ENCODE peak calls at places on chromosomes 13 and 19, in nine cellular contexts. One of them, this sample, is unnamed.

GRCh38 chr13:28413999-28414398 is 80.9 kb downstream of the FLT1 start:
- DNase-seq in CD8-positive, alpha-beta T cell: no peak
- DNase-seq in progenitor cell of endocrine pancreas: no peak
- DNase-seq in mesothelial cell of epicardium: no peak
- DNase-seq in spleen: no peak
- DNase-seq in IMR-90: no peak
- DNase-seq in uterus: no peak
- DNase-seq in BE2C: no peak
- DNase-seq in WTC11: no peak
- DNase-seq in this sample: no peak

GRCh38 chr19:40502647-40503046 is 35.8 kb downstream of the SPTBN4 start:
- DNase-seq in CD8-positive, alpha-beta T cell: no peak
- DNase-seq in progenitor cell of endocrine pancreas: no peak
- DNase-seq in mesothelial cell of epicardium: no peak
- DNase-seq in spleen: no peak
- DNase-seq in IMR-90: no peak
- DNase-seq in uterus: no peak
- DNase-seq in BE2C: no peak
- DNase-seq in WTC11: peak
- DNase-seq in this sample: no peak

GRCh38 chr13:50805805-50806204 is 37.7 kb downstream of the DLEU7 start:
- DNase-seq in CD8-positive, alpha-beta T cell: no peak
- DNase-seq in progenitor cell of endocrine pancreas: no peak
- DNase-seq in mesothelial cell of epicardium: no peak
- DNase-seq in spleen: no peak
- DNase-seq in IMR-90: peak
- DNase-seq in uterus: no peak
- DNase-seq in BE2C: no peak
- DNase-seq in WTC11: no peak
- DNase-seq in this sample: no peak

GRCh38 chr19:20478936-20479335 is 86.6 kb downstream of the ZNF737 start:
- DNase-seq in CD8-positive, alpha-beta T cell: no peak
- DNase-seq in progenitor cell of endocrine pancreas: no peak
- DNase-seq in mesothelial cell of epicardium: no peak
- DNase-seq in spleen: no peak
- DNase-seq in IMR-90: no peak
- DNase-seq in uterus: no peak
- DNase-seq in BE2C: no peak
- DNase-seq in WTC11: peak
- DNase-seq in this sample: no peak

GRCh38 chr19:32017341-32017948 is 328.0 kb upstream of the ZNF507 start:
- DNase-seq in CD8-positive, alpha-beta T cell: no peak
- DNase-seq in progenitor cell of endocrine pancreas: no peak
- DNase-seq in mesothelial cell of epicardium: no peak
- DNase-seq in spleen: no peak
- DNase-seq in IMR-90: no peak
- DNase-seq in uterus: no peak
- DNase-seq in BE2C: no peak
- DNase-seq in WTC11: no peak
- DNase-seq in this sample: no peak

GRCh38 chr13:64538711-64539110 is 2691.4 kb downstream of the PCDH9 start:
- DNase-seq in CD8-positive, alpha-beta T cell: no peak
- DNase-seq in progenitor cell of endocrine pancreas: no peak
- DNase-seq in mesothelial cell of epicardium: no peak
- DNase-seq in spleen: no peak
- DNase-seq in IMR-90: peak
- DNase-seq in uterus: no peak
- DNase-seq in BE2C: no peak
- DNase-seq in WTC11: no peak
- DNase-seq in this sample: no peak

GRCh38 chr19:14561832-14562351 is 10.0 kb downstream of the NDUFB7 start:
- DNase-seq in CD8-positive, alpha-beta T cell: no peak
- DNase-seq in progenitor cell of endocrine pancreas: no peak
- DNase-seq in mesothelial cell of epicardium: no peak
- DNase-seq in spleen: no peak
- DNase-seq in IMR-90: peak
- DNase-seq in uterus: no peak
- DNase-seq in BE2C: no peak
- DNase-seq in WTC11: no peak
- DNase-seq in this sample: no peak

GRCh38 chr19:32061304-32061703 is 284.1 kb upstream of the ZNF507 start:
- DNase-seq in CD8-positive, alpha-beta T cell: no peak
- DNase-seq in progenitor cell of endocrine pancreas: no peak
- DNase-seq in mesothelial cell of epicardium: no peak
- DNase-seq in spleen: no peak
- DNase-seq in IMR-90: no peak
- DNase-seq in uterus: no peak
- DNase-seq in BE2C: no peak
- DNase-seq in WTC11: no peak
- DNase-seq in this sample: no peak

GRCh38 chr19:55146648-55147218 is 2.3 kb downstream of the TNNT1 start:
- DNase-seq in CD8-positive, alpha-beta T cell: no peak
- DNase-seq in progenitor cell of endocrine pancreas: no peak
- DNase-seq in mesothelial cell of epicardium: no peak
- DNase-seq in spleen: no peak
- DNase-seq in IMR-90: no peak
- DNase-seq in uterus: no peak
- DNase-seq in BE2C: no peak
- DNase-seq in WTC11: peak
- DNase-seq in this sample: no peak

GRCh38 chr19:898663-899062 is 5.4 kb downstream of the RNU6-9 start:
- DNase-seq in CD8-positive, alpha-beta T cell: peak
- DNase-seq in progenitor cell of endocrine pancreas: no peak
- DNase-seq in mesothelial cell of epicardium: no peak
- DNase-seq in spleen: peak
- DNase-seq in IMR-90: no peak
- DNase-seq in uterus: no peak
- DNase-seq in BE2C: peak
- DNase-seq in WTC11: peak
- DNase-seq in this sample: no peak

GRCh38 chr13:101447852-101448251 is 4.6 kb upstream of the ITGBL1 start:
- DNase-seq in CD8-positive, alpha-beta T cell: no peak
- DNase-seq in progenitor cell of endocrine pancreas: no peak
- DNase-seq in mesothelial cell of epicardium: no peak
- DNase-seq in spleen: no peak
- DNase-seq in IMR-90: peak
- DNase-seq in uterus: no peak
- DNase-seq in BE2C: no peak
- DNase-seq in WTC11: no peak
- DNase-seq in this sample: no peak

GRCh38 chr13:110702591-110703526 is 3.1 kb downstream of the CARS2 start:
- DNase-seq in CD8-positive, alpha-beta T cell: no peak
- DNase-seq in progenitor cell of endocrine pancreas: no peak
- DNase-seq in mesothelial cell of epicardium: no peak
- DNase-seq in spleen: peak
- DNase-seq in IMR-90: peak
- DNase-seq in uterus: no peak
- DNase-seq in BE2C: no peak
- DNase-seq in WTC11: no peak
- DNase-seq in this sample: no peak

GRCh38 chr19:44515907-44516306 is 13.6 kb downstream of the CEACAM20 start:
- DNase-seq in CD8-positive, alpha-beta T cell: no peak
- DNase-seq in progenitor cell of endocrine pancreas: no peak
- DNase-seq in mesothelial cell of epicardium: no peak
- DNase-seq in spleen: no peak
- DNase-seq in IMR-90: no peak
- DNase-seq in uterus: no peak
- DNase-seq in BE2C: no peak
- DNase-seq in WTC11: no peak
- DNase-seq in this sample: no peak

GRCh38 chr19:44509478-44509877 is 9.2 kb upstream of the ZNF180 start:
- DNase-seq in CD8-positive, alpha-beta T cell: no peak
- DNase-seq in progenitor cell of endocrine pancreas: no peak
- DNase-seq in mesothelial cell of epicardium: no peak
- DNase-seq in spleen: no peak
- DNase-seq in IMR-90: no peak
- DNase-seq in uterus: no peak
- DNase-seq in BE2C: no peak
- DNase-seq in WTC11: no peak
- DNase-seq in this sample: no peak

GRCh38 chr19:44515031-44515430 is 14.4 kb downstream of the CEACAM20 start:
- DNase-seq in CD8-positive, alpha-beta T cell: no peak
- DNase-seq in progenitor cell of endocrine pancreas: no peak
- DNase-seq in mesothelial cell of epicardium: no peak
- DNase-seq in spleen: no peak
- DNase-seq in IMR-90: no peak
- DNase-seq in uterus: no peak
- DNase-seq in BE2C: no peak
- DNase-seq in WTC11: no peak
- DNase-seq in this sample: no peak

GRCh38 chr19:44517146-44517545 is 12.3 kb downstream of the CEACAM20 start:
- DNase-seq in CD8-positive, alpha-beta T cell: no peak
- DNase-seq in progenitor cell of endocrine pancreas: no peak
- DNase-seq in mesothelial cell of epicardium: no peak
- DNase-seq in spleen: no peak
- DNase-seq in IMR-90: peak
- DNase-seq in uterus: no peak
- DNase-seq in BE2C: no peak
- DNase-seq in WTC11: no peak
- DNase-seq in this sample: no peak

DNA sequence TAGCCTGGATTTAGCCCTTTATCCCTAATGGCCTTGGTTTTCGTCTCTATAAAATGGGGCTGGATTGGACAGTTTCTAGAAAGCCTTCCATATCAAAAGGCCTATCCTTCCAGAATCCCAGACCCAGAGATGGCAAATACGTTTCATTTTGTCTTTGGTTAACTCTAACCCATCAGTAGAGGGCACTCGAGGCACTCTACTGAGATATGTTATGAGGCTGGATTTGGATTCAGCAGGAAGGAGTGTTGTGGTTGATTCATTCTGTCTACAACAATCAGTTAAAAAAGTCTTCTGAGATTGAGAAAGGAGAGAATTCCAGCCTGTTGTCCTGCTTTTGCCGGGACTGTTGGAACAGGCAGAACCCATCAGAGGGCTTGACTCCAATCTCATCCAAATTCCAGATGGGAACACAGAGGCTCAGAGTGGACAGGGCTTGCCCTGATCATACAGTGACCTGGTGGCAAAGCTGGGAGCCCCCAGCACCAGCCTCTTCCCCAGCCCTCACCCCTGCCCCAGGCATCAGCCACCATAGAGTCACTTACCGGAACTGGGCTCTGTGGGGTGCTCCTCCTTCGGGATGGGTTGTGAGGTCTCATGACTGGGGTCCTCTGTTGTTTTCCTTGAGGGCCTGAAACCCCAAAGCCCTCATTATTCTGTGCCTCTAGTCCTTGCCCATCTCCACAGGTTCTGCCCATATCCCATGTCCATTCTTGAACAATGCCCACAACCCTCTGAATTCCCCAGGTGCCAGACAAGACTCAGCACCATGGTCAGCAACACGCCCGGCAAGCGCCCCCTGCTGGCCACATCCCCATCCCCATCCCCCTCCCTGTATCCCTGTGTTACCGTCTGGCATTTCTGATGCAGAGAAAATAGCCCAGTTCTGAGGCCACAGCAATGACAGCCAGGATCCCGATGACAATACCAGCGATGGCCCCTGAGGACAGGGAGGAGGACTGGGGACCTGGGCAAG is 12.3 kb upstream of the ZNF180 start:
- DNase-seq in CD8-positive, alpha-beta T cell: no peak
- DNase-seq in progenitor cell of endocrine pancreas: peak
- DNase-seq in mesothelial cell of epicardium: no peak
- DNase-seq in spleen: no peak
- DNase-seq in IMR-90: peak
- DNase-seq in uterus: no peak
- DNase-seq in BE2C: peak
- DNase-seq in WTC11: peak
- DNase-seq in this sample: no peak
- TF ChIP-seq CTCF in CD8-positive, alpha-beta T cell: no peak
- TF ChIP-seq CTCF in progenitor cell of endocrine pancreas: peak
- TF ChIP-seq CTCF in mesothelial cell of epicardium: peak
- TF ChIP-seq CTCF in spleen: no peak
- TF ChIP-seq CTCF in IMR-90: peak
- TF ChIP-seq CTCF in uterus: no peak
- TF ChIP-seq CTCF in BE2C: peak
- TF ChIP-seq CTCF in WTC11: peak
- TF ChIP-seq CTCF in this sample: peak

GRCh38 chr13:63403726-63404125 is 1988.1 kb upstream of the PCDH20 start:
- DNase-seq in CD8-positive, alpha-beta T cell: no peak
- DNase-seq in progenitor cell of endocrine pancreas: no peak
- DNase-seq in mesothelial cell of epicardium: no peak
- DNase-seq in spleen: no peak
- DNase-seq in IMR-90: no peak
- DNase-seq in uterus: no peak
- DNase-seq in BE2C: no peak
- DNase-seq in WTC11: no peak
- DNase-seq in this sample: no peak
- TF ChIP-seq CTCF in CD8-positive, alpha-beta T cell: no peak
- TF ChIP-seq CTCF in progenitor cell of endocrine pancreas: no peak
- TF ChIP-seq CTCF in mesothelial cell of epicardium: no peak
- TF ChIP-seq CTCF in spleen: no peak
- TF ChIP-seq CTCF in IMR-90: no peak
- TF ChIP-seq CTCF in uterus: no peak
- TF ChIP-seq CTCF in BE2C: peak
- TF ChIP-seq CTCF in WTC11: no peak
- TF ChIP-seq CTCF in this sample: no peak

GRCh38 chr19:19115954-19116353 is 22.3 kb downstream of the TMEM161A start:
- DNase-seq in CD8-positive, alpha-beta T cell: peak
- DNase-seq in progenitor cell of endocrine pancreas: no peak
- DNase-seq in mesothelial cell of epicardium: no peak
- DNase-seq in spleen: no peak
- DNase-seq in IMR-90: no peak
- DNase-seq in uterus: no peak
- DNase-seq in BE2C: peak
- DNase-seq in WTC11: peak
- DNase-seq in this sample: no peak
- TF ChIP-seq CTCF in CD8-positive, alpha-beta T cell: peak
- TF ChIP-seq CTCF in progenitor cell of endocrine pancreas: peak
- TF ChIP-seq CTCF in mesothelial cell of epicardium: peak
- TF ChIP-seq CTCF in spleen: no peak
- TF ChIP-seq CTCF in IMR-90: peak
- TF ChIP-seq CTCF in uterus: no peak
- TF ChIP-seq CTCF in BE2C: peak
- TF ChIP-seq CTCF in WTC11: peak
- TF ChIP-seq CTCF in this sample: peak

GRCh38 chr19:12791345-12792047 is at the start of gene JUNB:
- DNase-seq in CD8-positive, alpha-beta T cell: peak
- DNase-seq in progenitor cell of endocrine pancreas: peak
- DNase-seq in mesothelial cell of epicardium: peak
- DNase-seq in spleen: peak
- DNase-seq in IMR-90: peak
- DNase-seq in uterus: peak
- DNase-seq in BE2C: peak
- DNase-seq in WTC11: peak
- DNase-seq in this sample: peak
- TF ChIP-seq CTCF in CD8-positive, alpha-beta T cell: no peak
- TF ChIP-seq CTCF in progenitor cell of endocrine pancreas: no peak
- TF ChIP-seq CTCF in mesothelial cell of epicardium: no peak
- TF ChIP-seq CTCF in spleen: no peak
- TF ChIP-seq CTCF in IMR-90: no peak
- TF ChIP-seq CTCF in uterus: peak
- TF ChIP-seq CTCF in BE2C: no peak
- TF ChIP-seq CTCF in WTC11: no peak
- TF ChIP-seq CTCF in this sample: peak

GRCh38 chr19:33767898-33768413 is 28.7 kb upstream of the KCTD15 start:
- DNase-seq in CD8-positive, alpha-beta T cell: no peak
- DNase-seq in progenitor cell of endocrine pancreas: peak
- DNase-seq in mesothelial cell of epicardium: peak
- DNase-seq in spleen: no peak
- DNase-seq in IMR-90: peak
- DNase-seq in uterus: no peak
- DNase-seq in BE2C: no peak
- DNase-seq in WTC11: peak
- DNase-seq in this sample: peak
- TF ChIP-seq CTCF in CD8-positive, alpha-beta T cell: no peak
- TF ChIP-seq CTCF in progenitor cell of endocrine pancreas: peak
- TF ChIP-seq CTCF in mesothelial cell of epicardium: no peak
- TF ChIP-seq CTCF in spleen: no peak
- TF ChIP-seq CTCF in IMR-90: peak
- TF ChIP-seq CTCF in uterus: no peak
- TF ChIP-seq CTCF in BE2C: peak
- TF ChIP-seq CTCF in WTC11: no peak
- TF ChIP-seq CTCF in this sample: peak

This sample was measured in type B pancreatic cell.